ENCODE peak calls at places on chromosomes 13 and 19, in six cellular contexts. L is amniotic stem cell, X is iris pigment epithelial cell, A is ecto neural progenitor cell, H is AG20443, R is uterus. W is an unnamed sample.

GRCh38 chr13:95260031-95260525 is 41.2 kb downstream of the ABCC4 start:
- DNase-seq in X (no peak), A (no peak), R (no peak), H (no peak), L (no peak), W (no peak)

GRCh38 chr13:104024416-104025170 is 958.4 kb upstream of the SLC10A2 start:
- DNase-seq in R (no peak), A (no peak), X (peak), H (no peak), L (no peak), W (no peak)

GRCh38 chr13:21949818-21950429 is 279.1 kb downstream of the FGF9 start:
- DNase-seq in R (no peak), X (no peak), L (no peak), H (no peak), A (no peak), W (no peak)

GRCh38 chr19:13149628-13150186 is 468 bp downstream of the STX10 start:
- DNase-seq in R (peak), A (peak), H (peak), X (peak), L (no peak), W (no peak)

GRCh38 chr19:5571777-5572176 is 4.0 kb upstream of the TINCR start:
- DNase-seq in A (no peak), L (no peak), R (no peak), H (no peak), X (no peak), W (no peak)

GRCh38 chr19:49473868-49474544 is at the start of gene FLT3LG:
- DNase-seq in X (peak), R (peak), H (peak), A (peak), L (peak), W (no peak)

GRCh38 chr13:100398360-100398759 is 190.2 kb downstream of the GGACT start:
- DNase-seq in A (no peak), L (no peak), H (no peak), X (no peak), R (no peak), W (no peak)

GRCh38 chr13:22173605-22174004 is 502.7 kb downstream of the FGF9 start:
- DNase-seq in L (no peak), R (no peak), X (peak), H (peak), A (no peak), W (no peak)

GRCh38 chr13:54373211-54373610 is 1344.6 kb downstream of the OLFM4 start:
- DNase-seq in L (no peak), A (no peak), R (no peak), H (no peak), X (no peak), W (no peak)

GRCh38 chr19:51372021-51372648 is 319 bp downstream of the NKG7 start:
- DNase-seq in A (no peak), H (no peak), L (no peak), X (no peak), R (no peak), W (no peak)

GRCh38 chr19:57583104-57583520 is 833 bp upstream of the ZIK1 start:
- DNase-seq in A (peak), R (no peak), X (no peak), L (no peak), H (no peak), W (no peak)

GRCh38 chr13:29081036-29081435 is 260.9 kb downstream of the MTUS2 start:
- DNase-seq in L (no peak), H (no peak), X (no peak), A (no peak), R (no peak), W (no peak)

GRCh38 chr19:17021328-17021727 is 5.3 kb downstream of the CPAMD8 start:
- DNase-seq in L (no peak), X (no peak), A (no peak), R (no peak), H (no peak), W (no peak)